ENCODE peak calls at places on chromosome 22, in four cellular contexts. One of them, this sample, is unnamed.

GRCh38 chr22:50544078-50544745 is 1.5 kb upstream of the KLHDC7B start:
- DNase-seq in activated T-cell treated with anti-CD3 and anti-CD28 coated beads for 1 hour: peak
- DNase-seq in NCI-H1105 treated with DMSO at 0.1 percent for 48 hours: no peak
- DNase-seq in OCI-LY7: peak
- DNase-seq in this sample: peak

GRCh38 chr22:43514476-43515157 is 102.8 kb downstream of the MPPED1 start:
- DNase-seq in OCI-LY7: no peak
- DNase-seq in NCI-H1105 treated with DMSO at 0.1 percent for 48 hours: no peak
- DNase-seq in activated T-cell treated with anti-CD3 and anti-CD28 coated beads for 1 hour: no peak
- DNase-seq in this sample: no peak

GRCh38 chr22:30266445-30267381 is at the start of gene OSM:
- DNase-seq in NCI-H1105 treated with DMSO at 0.1 percent for 48 hours: no peak
- DNase-seq in activated T-cell treated with anti-CD3 and anti-CD28 coated beads for 1 hour: peak
- DNase-seq in OCI-LY7: peak
- DNase-seq in this sample: peak

GRCh38 chr22:50665212-50665611 is 7.4 kb upstream of the SHANK3 start:
- DNase-seq in activated T-cell treated with anti-CD3 and anti-CD28 coated beads for 1 hour: no peak
- DNase-seq in NCI-H1105 treated with DMSO at 0.1 percent for 48 hours: no peak
- DNase-seq in OCI-LY7: no peak
- DNase-seq in this sample: no peak

GRCh38 chr22:28976588-28976987 is 85.0 kb downstream of the C22orf31 start:
- DNase-seq in NCI-H1105 treated with DMSO at 0.1 percent for 48 hours: no peak
- DNase-seq in activated T-cell treated with anti-CD3 and anti-CD28 coated beads for 1 hour: no peak
- DNase-seq in OCI-LY7: no peak
- DNase-seq in this sample: no peak

GRCh38 chr22:30781271-30781875 is 86.7 kb downstream of the OSBP2 start:
- DNase-seq in NCI-H1105 treated with DMSO at 0.1 percent for 48 hours: no peak
- DNase-seq in activated T-cell treated with anti-CD3 and anti-CD28 coated beads for 1 hour: no peak
- DNase-seq in OCI-LY7: no peak
- DNase-seq in this sample: no peak

GRCh38 chr22:46791201-46791731 is 28.8 kb downstream of the TBC1D22A start:
- DNase-seq in activated T-cell treated with anti-CD3 and anti-CD28 coated beads for 1 hour: peak
- DNase-seq in NCI-H1105 treated with DMSO at 0.1 percent for 48 hours: no peak
- DNase-seq in OCI-LY7: no peak
- DNase-seq in this sample: peak

GRCh38 chr22:29136715-29137700 is 64.2 kb downstream of the KREMEN1 start:
- DNase-seq in OCI-LY7: no peak
- DNase-seq in activated T-cell treated with anti-CD3 and anti-CD28 coated beads for 1 hour: no peak
- DNase-seq in NCI-H1105 treated with DMSO at 0.1 percent for 48 hours: no peak
- DNase-seq in this sample: no peak